ENCODE peak calls at places on chromosomes 3 and 15, in seven cellular contexts. P, M, T, S, D, G and F are unnamed samples.

GRCh38 chr3:9747267-9747666 is 2.5 kb upstream of the OGG1 start:
- DNase-seq in P (no peak), M (no peak), T (peak; percentile 49), S (no peak), D (no peak), G (no peak), F (no peak)

GRCh38 chr3:12780776-12781175 is 15.7 kb upstream of the CAND2 start:
- DNase-seq in P (no peak), M (no peak), T (no peak), S (no peak), D (no peak), G (no peak), F (no peak)

GRCh38 chr3:133487204-133487603 is 86.3 kb upstream of the CDV3 start:
- DNase-seq in P (no peak), M (no peak), T (no peak), S (no peak), D (no peak), G (no peak), F (no peak)

GRCh38 chr3:174287601-174288180 is 571.4 kb upstream of the NAALADL2 start:
- DNase-seq in P (no peak), M (no peak), T (no peak), S (no peak), D (no peak), G (no peak), F (no peak)

GRCh38 chr15:79442911-79443310 is 10.8 kb downstream of the MINAR1 start:
- DNase-seq in P (no peak), M (no peak), T (no peak), S (no peak), D (no peak), G (no peak), F (no peak)

GRCh38 chr15:49406352-49407118 is 16.5 kb upstream of the FGF7 start:
- DNase-seq in P (no peak), M (no peak), T (no peak), S (no peak), D (no peak), G (no peak), F (no peak)

GRCh38 chr15:26790118-26790517 is 17.3 kb upstream of the GABRB3 start:
- DNase-seq in P (no peak), M (no peak), T (no peak), S (no peak), D (no peak), G (no peak), F (no peak)

GRCh38 chr3:52851348-52851747 is 16.5 kb upstream of the MUSTN1 start:
- DNase-seq in P (peak; percentile 53), M (peak; percentile 58), T (peak; percentile 39), S (no peak), D (peak; percentile 38), G (peak; percentile 59), F (no peak)

GRCh38 chr3:197367081-197367780 is 68.8 kb upstream of the DLG1 start:
- DNase-seq in P (no peak), M (peak; percentile 61), T (no peak), S (no peak), D (no peak), G (no peak), F (no peak)

GRCh38 chr3:10268930-10269329 is 20.7 kb downstream of the TATDN2 start:
- DNase-seq in P (no peak), M (no peak), T (no peak), S (no peak), D (no peak), G (no peak), F (no peak)

GRCh38 chr15:72037321-72037720 is 80.6 kb downstream of the MYO9A start:
- DNase-seq in P (no peak), M (peak; percentile 1), T (no peak), S (no peak), D (peak; percentile 2), G (no peak), F (no peak)

GRCh38 chr3:171873561-171873960 is 30.4 kb downstream of the TMEM212 start:
- DNase-seq in P (no peak), M (no peak), T (peak; percentile 68), S (no peak), D (no peak), G (no peak), F (no peak)

GRCh38 chr15:63473007-63473748 is 31.2 kb upstream of the USP3 start:
- DNase-seq in P (no peak), M (peak; percentile 85), T (no peak), S (peak; percentile 94), D (no peak), G (no peak), F (no peak)

GRCh38 chr3:122857019-122857418 is 62.1 kb downstream of the SLC49A4 start:
- DNase-seq in P (no peak), M (no peak), T (no peak), S (no peak), D (no peak), G (no peak), F (no peak)

GRCh38 chr3:64501298-64501906 is 186.4 kb downstream of the ADAMTS9 start:
- DNase-seq in P (no peak), M (peak; percentile 97), T (no peak), S (no peak), D (no peak), G (no peak), F (no peak)

GRCh38 chr15:68045289-68046265 is 8.5 kb upstream of the PIAS1 start:
- DNase-seq in P (no peak), M (peak; percentile 48), T (no peak), S (no peak), D (no peak), G (no peak), F (no peak)

GRCh38 chr3:29972594-29972993 is 633.8 kb upstream of the TGFBR2 start:
- DNase-seq in P (peak; percentile 34), M (no peak), T (no peak), S (no peak), D (no peak), G (no peak), F (no peak)

DNA sequence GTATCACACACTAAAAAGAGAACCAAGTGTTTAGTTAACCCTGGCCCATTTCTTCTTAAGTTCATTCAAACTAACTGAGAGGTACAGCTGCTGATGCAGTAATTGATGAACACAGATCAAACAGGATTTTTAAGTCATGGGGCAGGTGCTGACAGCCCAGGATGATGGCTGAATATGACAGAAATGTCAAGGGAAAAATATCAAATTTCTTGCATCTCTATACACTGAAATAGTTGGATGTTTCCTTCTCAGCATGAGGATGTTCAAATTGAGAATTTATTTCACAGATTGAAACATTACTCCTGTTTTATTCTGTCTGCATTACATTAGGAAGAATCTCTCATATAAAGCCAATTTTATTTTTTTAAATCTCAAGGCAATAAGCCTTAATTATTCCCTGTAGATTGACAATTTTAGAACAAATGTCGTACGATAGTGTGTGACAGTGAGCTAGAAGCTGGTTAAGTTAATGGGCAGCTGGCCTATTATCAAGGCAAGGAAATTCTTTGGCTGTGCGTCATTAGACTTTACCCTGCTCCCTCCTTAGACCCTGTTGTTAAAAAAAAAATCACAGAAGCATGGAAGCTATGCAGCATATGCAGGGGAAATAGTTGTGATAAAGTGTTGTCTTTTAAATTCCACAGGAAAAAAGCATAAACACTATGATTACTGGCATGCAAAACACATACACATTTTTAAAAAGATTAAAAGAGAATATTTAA is 183.8 kb upstream of the KCNMB2 start:
- DNase-seq in P (peak; percentile 13), M (no peak), T (peak; percentile 90), S (no peak), D (no peak), G (no peak), F (peak; percentile 63)
- TF ChIP-seq POLR2AphosphoS5 in P (no peak), M (no peak), T (peak; percentile 74), S (no peak), D (no peak), G (no peak), F (no peak)

DNA sequence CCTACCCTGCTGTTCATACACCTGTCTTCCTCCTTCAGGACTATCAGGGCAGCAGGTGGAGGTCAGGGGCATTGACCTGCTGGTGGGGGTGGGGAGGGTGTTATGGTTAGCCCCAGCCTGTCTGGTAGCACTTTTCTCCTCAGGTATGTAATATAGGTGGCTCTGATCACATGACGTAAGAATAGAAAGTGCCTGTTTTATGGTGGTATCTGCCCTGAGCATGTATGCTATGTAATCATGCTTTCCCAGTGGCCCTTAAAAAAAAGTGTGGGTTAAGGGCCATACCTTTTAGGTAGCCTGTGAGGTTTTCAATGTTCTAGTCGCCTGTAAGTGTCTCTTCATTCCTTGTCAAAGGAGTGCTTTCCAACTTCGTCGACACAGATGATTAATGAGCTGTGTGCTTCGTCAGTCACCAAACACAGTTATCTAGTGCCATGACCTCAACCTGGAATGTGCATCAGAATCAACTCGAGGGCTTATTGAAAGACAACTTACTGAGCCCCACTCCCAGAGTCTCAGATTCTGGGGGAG is 86.3 kb downstream of the KLHL25 start:
- DNase-seq in P (no peak), M (peak; percentile 79), T (peak; percentile 13), S (no peak), D (no peak), G (no peak), F (no peak)
- H3K9ac ChIP-seq in P (no peak overlapping the region), M (peak overlapping the region; percentile 58), T (no peak overlapping the region), S (peak overlapping the region; percentile 70), D (no peak overlapping the region), G (no peak overlapping the region), F (no peak overlapping the region)

GRCh38 chr3:46574881-46575576 is 8.9 kb upstream of the LRRC2 start:
- DNase-seq in P (no peak), M (no peak), T (no peak), S (no peak), D (no peak), G (no peak), F (no peak)
- TF ChIP-seq EZH2 in P (no peak), M (no peak), T (no peak), S (no peak), D (no peak), G (no peak), F (no peak)

GRCh38 chr15:45198337-45199135 is 10.8 kb upstream of the SHF start:
- DNase-seq in P (no peak), M (peak; percentile 92), T (peak; percentile 99), S (peak; percentile 98), D (peak; percentile 94), G (peak; percentile 77), F (peak; percentile 96)

GRCh38 chr15:45199136-45199810 is 11.5 kb upstream of the SHF start:
- DNase-seq in P (no peak), M (peak; percentile 15), T (peak; percentile 44), S (peak; percentile 34), D (no peak), G (no peak), F (no peak)

GRCh38 chr15:45200799-45201556 is 13.2 kb upstream of the SHF start:
- DNase-seq in P (no peak), M (peak; percentile 78), T (peak; percentile 81), S (peak; percentile 75), D (peak; percentile 79), G (peak; percentile 60), F (no peak)

GRCh38 chr15:45201557-45202246 is 13.9 kb upstream of the SHF start:
- DNase-seq in P (no peak), M (no peak), T (no peak), S (peak; percentile 38), D (no peak), G (no peak), F (no peak)

DNA sequence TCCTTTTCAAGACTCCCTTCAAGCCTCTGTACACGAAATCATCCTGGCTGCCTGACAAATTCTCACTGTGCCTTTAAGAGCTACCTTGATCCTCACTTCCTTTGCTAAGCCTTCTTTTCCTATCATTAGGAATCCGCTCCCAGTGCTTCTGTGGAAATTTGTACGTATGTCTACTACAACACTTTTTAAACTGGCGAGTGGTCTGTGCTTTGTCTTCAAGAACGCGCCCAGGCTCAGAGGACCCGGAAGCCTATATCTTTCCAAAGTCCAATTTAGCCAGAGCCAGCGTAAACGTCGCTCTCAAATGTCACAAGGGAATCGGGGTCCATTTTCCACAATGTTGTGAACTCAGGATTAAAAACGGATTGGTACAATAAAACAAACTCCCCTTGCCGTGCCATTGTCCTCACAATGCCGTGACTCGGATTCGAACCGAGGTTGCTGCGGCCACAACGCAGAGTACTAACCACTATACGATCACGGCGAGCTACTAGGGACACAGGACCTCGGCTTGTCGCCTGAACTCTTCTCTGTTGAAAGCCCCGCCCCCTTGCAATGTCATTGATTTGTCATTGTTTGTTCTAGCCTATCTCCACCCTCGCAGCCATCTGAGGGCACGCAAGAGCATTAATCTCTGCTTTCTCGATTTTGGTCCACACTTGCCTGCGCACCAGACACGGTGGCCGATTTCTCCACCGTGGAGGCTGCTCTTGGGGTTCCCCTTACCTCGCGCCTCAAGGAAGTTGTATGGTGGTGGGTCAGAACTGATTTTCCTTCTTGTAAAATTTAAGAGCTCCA is 12.4 kb upstream of the SHF start:
- DNase-seq in P (peak; percentile 89), M (peak; percentile 95), T (peak; percentile 97), S (peak; percentile 97), D (peak; percentile 91), G (peak; percentile 69), F (peak; percentile 78)
- TF ChIP-seq POLR2AphosphoS5 in P (peak; percentile 53), M (peak; percentile 81), T (peak; percentile 18), S (peak; percentile 99), D (peak; percentile 83), G (peak; percentile 24), F (peak; percentile 73)